ENCODE peak calls at places on chromosomes 2 and 18, in nine cellular contexts. One of them, this sample, is unnamed.

GRCh38 chr2:188518391-188518790 is 226.7 kb downstream of the GULP1 start:
- DNase-seq in neural crest cell: no peak
- DNase-seq in fibroblast of lung: no peak
- DNase-seq in hippocampal formation: no peak
- DNase-seq in RWPE1: no peak
- DNase-seq in GM18507: no peak
- DNase-seq in stimulated activated CD4-positive, alpha-beta T cell treated with anti-CD3 and anti-CD28 coated beads, Interleukin-1b, Interleukin-23, amount 100 ng/mL, for 48 hours: no peak
- DNase-seq in dermis microvascular lymphatic vessel endothelial cell: no peak
- DNase-seq in GM19239: no peak
- DNase-seq in this sample: peak; percentile 85

GRCh38 chr18:53991805-53992204 is 232.7 kb downstream of the MBD2 start:
- DNase-seq in GM18507: no peak
- DNase-seq in GM19239: no peak
- DNase-seq in fibroblast of lung: peak; percentile 3
- DNase-seq in hippocampal formation: no peak
- DNase-seq in RWPE1: no peak
- DNase-seq in dermis microvascular lymphatic vessel endothelial cell: no peak
- DNase-seq in neural crest cell: no peak
- DNase-seq in stimulated activated CD4-positive, alpha-beta T cell treated with anti-CD3 and anti-CD28 coated beads, Interleukin-1b, Interleukin-23, amount 100 ng/mL, for 48 hours: no peak
- DNase-seq in this sample: peak; percentile 28

GRCh38 chr2:129930451-129930850 is 49.0 kb upstream of the RAB6C start:
- DNase-seq in GM18507: no peak
- DNase-seq in RWPE1: no peak
- DNase-seq in stimulated activated CD4-positive, alpha-beta T cell treated with anti-CD3 and anti-CD28 coated beads, Interleukin-1b, Interleukin-23, amount 100 ng/mL, for 48 hours: no peak
- DNase-seq in dermis microvascular lymphatic vessel endothelial cell: no peak
- DNase-seq in hippocampal formation: no peak
- DNase-seq in fibroblast of lung: no peak
- DNase-seq in GM19239: no peak
- DNase-seq in neural crest cell: no peak
- DNase-seq in this sample: no peak

GRCh38 chr2:38527338-38528007 is 75.3 kb downstream of the HNRNPLL start:
- DNase-seq in stimulated activated CD4-positive, alpha-beta T cell treated with anti-CD3 and anti-CD28 coated beads, Interleukin-1b, Interleukin-23, amount 100 ng/mL, for 48 hours: no peak
- DNase-seq in GM18507: no peak
- DNase-seq in RWPE1: no peak
- DNase-seq in fibroblast of lung: no peak
- DNase-seq in GM19239: no peak
- DNase-seq in hippocampal formation: no peak
- DNase-seq in neural crest cell: no peak
- DNase-seq in dermis microvascular lymphatic vessel endothelial cell: no peak
- DNase-seq in this sample: no peak

GRCh38 chr2:148604927-148605326 is 39.6 kb upstream of the EPC2 start:
- DNase-seq in RWPE1: peak; percentile 50
- DNase-seq in stimulated activated CD4-positive, alpha-beta T cell treated with anti-CD3 and anti-CD28 coated beads, Interleukin-1b, Interleukin-23, amount 100 ng/mL, for 48 hours: no peak
- DNase-seq in hippocampal formation: no peak
- DNase-seq in GM19239: no peak
- DNase-seq in neural crest cell: no peak
- DNase-seq in dermis microvascular lymphatic vessel endothelial cell: no peak
- DNase-seq in GM18507: no peak
- DNase-seq in fibroblast of lung: no peak
- DNase-seq in this sample: no peak

GRCh38 chr2:225270053-225270452 is 129.5 kb upstream of the NYAP2 start:
- DNase-seq in stimulated activated CD4-positive, alpha-beta T cell treated with anti-CD3 and anti-CD28 coated beads, Interleukin-1b, Interleukin-23, amount 100 ng/mL, for 48 hours: no peak
- DNase-seq in dermis microvascular lymphatic vessel endothelial cell: no peak
- DNase-seq in fibroblast of lung: no peak
- DNase-seq in hippocampal formation: no peak
- DNase-seq in GM18507: no peak
- DNase-seq in RWPE1: no peak
- DNase-seq in neural crest cell: no peak
- DNase-seq in GM19239: no peak
- DNase-seq in this sample: no peak

GRCh38 chr2:8514748-8515389 is 167.0 kb upstream of the ID2 start:
- DNase-seq in GM18507: peak; percentile 65
- DNase-seq in stimulated activated CD4-positive, alpha-beta T cell treated with anti-CD3 and anti-CD28 coated beads, Interleukin-1b, Interleukin-23, amount 100 ng/mL, for 48 hours: peak; percentile 83
- DNase-seq in RWPE1: no peak
- DNase-seq in hippocampal formation: no peak
- DNase-seq in dermis microvascular lymphatic vessel endothelial cell: no peak
- DNase-seq in GM19239: peak; percentile 60
- DNase-seq in neural crest cell: no peak
- DNase-seq in fibroblast of lung: no peak
- DNase-seq in this sample: no peak

GRCh38 chr2:100272848-100273329 is 49.4 kb downstream of the LONRF2 start:
- DNase-seq in GM19239: no peak
- DNase-seq in hippocampal formation: no peak
- DNase-seq in dermis microvascular lymphatic vessel endothelial cell: no peak
- DNase-seq in fibroblast of lung: peak; percentile 64
- DNase-seq in neural crest cell: no peak
- DNase-seq in GM18507: no peak
- DNase-seq in RWPE1: no peak
- DNase-seq in stimulated activated CD4-positive, alpha-beta T cell treated with anti-CD3 and anti-CD28 coated beads, Interleukin-1b, Interleukin-23, amount 100 ng/mL, for 48 hours: no peak
- DNase-seq in this sample: no peak

GRCh38 chr18:23283933-23284430 is 148.7 kb downstream of the CABLES1 start:
- DNase-seq in GM19239: no peak
- DNase-seq in stimulated activated CD4-positive, alpha-beta T cell treated with anti-CD3 and anti-CD28 coated beads, Interleukin-1b, Interleukin-23, amount 100 ng/mL, for 48 hours: peak; percentile 59
- DNase-seq in GM18507: no peak
- DNase-seq in neural crest cell: no peak
- DNase-seq in fibroblast of lung: peak; percentile 46
- DNase-seq in dermis microvascular lymphatic vessel endothelial cell: no peak
- DNase-seq in RWPE1: peak; percentile 34
- DNase-seq in hippocampal formation: no peak
- DNase-seq in this sample: peak; percentile 51

GRCh38 chr2:109348190-109348589 is 219.2 kb downstream of the SH3RF3 start:
- DNase-seq in neural crest cell: no peak
- DNase-seq in hippocampal formation: no peak
- DNase-seq in stimulated activated CD4-positive, alpha-beta T cell treated with anti-CD3 and anti-CD28 coated beads, Interleukin-1b, Interleukin-23, amount 100 ng/mL, for 48 hours: no peak
- DNase-seq in RWPE1: no peak
- DNase-seq in GM18507: no peak
- DNase-seq in dermis microvascular lymphatic vessel endothelial cell: no peak
- DNase-seq in fibroblast of lung: no peak
- DNase-seq in GM19239: no peak
- DNase-seq in this sample: no peak

GRCh38 chr2:178225011-178225817 is 30.9 kb downstream of the OSBPL6 start:
- DNase-seq in GM19239: no peak
- DNase-seq in hippocampal formation: no peak
- DNase-seq in dermis microvascular lymphatic vessel endothelial cell: no peak
- DNase-seq in RWPE1: no peak
- DNase-seq in neural crest cell: no peak
- DNase-seq in GM18507: no peak
- DNase-seq in stimulated activated CD4-positive, alpha-beta T cell treated with anti-CD3 and anti-CD28 coated beads, Interleukin-1b, Interleukin-23, amount 100 ng/mL, for 48 hours: no peak
- DNase-seq in fibroblast of lung: peak; percentile 23
- DNase-seq in this sample: no peak

GRCh38 chr2:53422979-53423378 is 344.6 kb upstream of the CHAC2 start:
- DNase-seq in stimulated activated CD4-positive, alpha-beta T cell treated with anti-CD3 and anti-CD28 coated beads, Interleukin-1b, Interleukin-23, amount 100 ng/mL, for 48 hours: peak; percentile 4
- DNase-seq in hippocampal formation: no peak
- DNase-seq in dermis microvascular lymphatic vessel endothelial cell: peak; percentile 32
- DNase-seq in GM19239: peak; percentile 7
- DNase-seq in fibroblast of lung: peak; percentile 78
- DNase-seq in neural crest cell: peak; percentile 16
- DNase-seq in RWPE1: peak; percentile 14
- DNase-seq in GM18507: peak; percentile 2
- DNase-seq in this sample: no peak

GRCh38 chr2:63849381-63850203 is 7.9 kb downstream of the UGP2 start:
- DNase-seq in GM19239: no peak
- DNase-seq in hippocampal formation: no peak
- DNase-seq in neural crest cell: no peak
- DNase-seq in RWPE1: no peak
- DNase-seq in GM18507: no peak
- DNase-seq in fibroblast of lung: no peak
- DNase-seq in dermis microvascular lymphatic vessel endothelial cell: no peak
- DNase-seq in stimulated activated CD4-positive, alpha-beta T cell treated with anti-CD3 and anti-CD28 coated beads, Interleukin-1b, Interleukin-23, amount 100 ng/mL, for 48 hours: no peak
- DNase-seq in this sample: no peak

GRCh38 chr2:217858519-217859466 is 144.0 kb downstream of the TNS1 start:
- DNase-seq in neural crest cell: peak; percentile 44
- DNase-seq in GM19239: no peak
- DNase-seq in fibroblast of lung: peak; percentile 94
- DNase-seq in stimulated activated CD4-positive, alpha-beta T cell treated with anti-CD3 and anti-CD28 coated beads, Interleukin-1b, Interleukin-23, amount 100 ng/mL, for 48 hours: no peak
- DNase-seq in dermis microvascular lymphatic vessel endothelial cell: no peak
- DNase-seq in hippocampal formation: peak; percentile 68
- DNase-seq in RWPE1: no peak
- DNase-seq in GM18507: no peak
- DNase-seq in this sample: no peak

GRCh38 chr18:58037163-58037562 is 6.9 kb upstream of the NEDD4L start:
- DNase-seq in GM19239: no peak
- DNase-seq in stimulated activated CD4-positive, alpha-beta T cell treated with anti-CD3 and anti-CD28 coated beads, Interleukin-1b, Interleukin-23, amount 100 ng/mL, for 48 hours: no peak
- DNase-seq in RWPE1: no peak
- DNase-seq in hippocampal formation: no peak
- DNase-seq in GM18507: no peak
- DNase-seq in neural crest cell: no peak
- DNase-seq in dermis microvascular lymphatic vessel endothelial cell: no peak
- DNase-seq in fibroblast of lung: no peak
- DNase-seq in this sample: no peak

This sample was measured in NCI-H226.